ENCODE peak calls at places on chromosomes 12 and 14, in seven cellular contexts. W is Peyer's patch, C is heart left ventricle, J is small intestine, A is A549, D is right atrium auricular region, H is fibroblast of lung. Z is an unnamed sample.

GRCh38 chr12:43835264-43835655 is 621 bp upstream of the TMEM117 start:
- DNase-seq in W (no peak), C (no peak), J (no peak), A (peak; percentile 29), D (no peak), H (peak; percentile 22), Z (no peak)

GRCh38 chr12:32397703-32398102 is 1.7 kb upstream of the FGD4 start:
- DNase-seq in W (no peak), C (no peak), J (no peak), A (no peak), D (no peak), H (no peak), Z (no peak)

GRCh38 chr12:94180558-94181296 is 32.4 kb downstream of the PLXNC1 start:
- DNase-seq in W (no peak), C (no peak), J (no peak), A (no peak), D (no peak), H (peak; percentile 6), Z (no peak)

GRCh38 chr12:83052890-83053541 is 366.3 kb downstream of the TMTC2 start:
- DNase-seq in W (no peak), C (no peak), J (no peak), A (no peak), D (no peak), H (no peak), Z (no peak)

GRCh38 chr12:74903522-74903921 is 306.1 kb downstream of the KCNC2 start:
- DNase-seq in W (no peak), C (no peak), J (no peak), A (peak; percentile 42), D (no peak), H (peak; percentile 6), Z (no peak)

GRCh38 chr14:40697221-40697620 is 909.5 kb upstream of the LRFN5 start:
- DNase-seq in W (no peak), C (no peak), J (no peak), A (no peak), D (no peak), H (peak; percentile 0), Z (no peak)

GRCh38 chr12:132657004-132657727 is 30.0 kb downstream of the POLE start:
- DNase-seq in W (no peak), C (no peak), J (peak; percentile 5), A (no peak), D (no peak), H (no peak), Z (no peak)

GRCh38 chr12:107057071-107057834 is 36.1 kb downstream of the CRY1 start:
- DNase-seq in W (no peak), C (no peak), J (peak; percentile 33), A (peak; percentile 52), D (no peak), H (peak; percentile 63), Z (no peak)

GRCh38 chr12:112121780-112122565 is 3.4 kb upstream of the TRAFD1 start:
- DNase-seq in W (peak; percentile 59), C (peak; percentile 81), J (no peak), A (peak; percentile 79), D (peak; percentile 83), H (peak; percentile 91), Z (peak; percentile 92)

GRCh38 chr12:88067301-88067700 is 38.1 kb upstream of the C12orf50 start:
- DNase-seq in W (no peak), C (no peak), J (no peak), A (no peak), D (no peak), H (peak; percentile 33), Z (no peak)

GRCh38 chr12:12018454-12018853 is 52.3 kb upstream of the BCL2L14 start:
- DNase-seq in W (no peak), C (no peak), J (no peak), A (no peak), D (no peak), H (peak; percentile 72), Z (peak; percentile 46)

GRCh38 chr12:42213023-42213422 is 25.0 kb downstream of the YAF2 start:
- DNase-seq in W (peak; percentile 53), C (peak; percentile 30), J (peak; percentile 66), A (no peak), D (no peak), H (peak; percentile 51), Z (no peak)

GRCh38 chr12:98698603-98699463 is 53.7 kb downstream of the APAF1 start:
- DNase-seq in W (peak; percentile 73), C (peak; percentile 67), J (peak; percentile 62), A (peak; percentile 84), D (peak; percentile 71), H (peak; percentile 55), Z (peak; percentile 53)

GRCh38 chr14:75804570-75805275 is 143.7 kb downstream of the TTLL5 start:
- DNase-seq in W (no peak), C (no peak), J (no peak), A (no peak), D (no peak), H (no peak), Z (no peak)

GRCh38 chr12:31726575-31726974 is 2.2 kb downstream of the AMN1 start:
- DNase-seq in W (no peak), C (no peak), J (no peak), A (no peak), D (no peak), H (no peak), Z (no peak)

GRCh38 chr14:105860615-105861580 is 334.5 kb downstream of the TMEM121 start:
- DNase-seq in W (peak; percentile 45), C (no peak), J (no peak), A (no peak), D (no peak), H (no peak), Z (no peak)

GRCh38 chr14:52922059-52922458 is 28.8 kb downstream of the FERMT2 start:
- DNase-seq in W (no peak), C (no peak), J (no peak), A (no peak), D (no peak), H (no peak), Z (no peak)

GRCh38 chr12:98754095-98754494 is 109.0 kb downstream of the APAF1 start:
- DNase-seq in W (no peak), C (no peak), J (peak; percentile 7), A (peak; percentile 86), D (no peak), H (peak; percentile 90), Z (no peak)

GRCh38 chr12:105773501-105773900 is 365.3 kb downstream of the NUAK1 start:
- DNase-seq in W (no peak), C (no peak), J (no peak), A (no peak), D (no peak), H (peak; percentile 16), Z (no peak)

DNA sequence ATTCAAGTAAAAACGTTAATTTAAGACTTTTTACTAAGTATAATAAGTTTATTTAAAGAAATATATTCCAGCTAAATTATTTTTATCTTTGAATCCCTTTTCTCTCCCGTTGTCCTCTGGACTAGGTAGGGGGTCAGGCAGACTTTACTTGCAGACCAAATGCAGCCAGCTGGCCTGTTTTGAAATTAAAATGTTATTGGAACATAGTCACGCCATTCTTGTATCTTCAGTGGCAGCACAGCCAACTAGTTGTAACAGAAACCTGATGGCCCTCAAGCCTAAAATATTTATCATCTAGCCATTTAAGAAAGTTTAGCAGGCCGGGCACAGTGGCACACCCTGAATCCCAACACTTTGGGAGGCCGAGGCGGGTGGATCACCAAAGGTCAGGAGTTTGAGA is 52.7 kb downstream of the BCAT1 start:
- DNase-seq in W (no peak), C (no peak), J (no peak), A (no peak), D (no peak), H (no peak), Z (no peak)
- H3K4me1 ChIP-seq in W (no peaks in the 10 kb centered on the region), C (no peaks in the 10 kb centered on the region), J (no peaks in the 10 kb centered on the region), A (peaks cover 8% of the 10 kb centered on the region), D (no peaks in the 10 kb centered on the region), H (peaks cover 9% of the 10 kb centered on the region), Z (no peaks in the 10 kb centered on the region)

DNA sequence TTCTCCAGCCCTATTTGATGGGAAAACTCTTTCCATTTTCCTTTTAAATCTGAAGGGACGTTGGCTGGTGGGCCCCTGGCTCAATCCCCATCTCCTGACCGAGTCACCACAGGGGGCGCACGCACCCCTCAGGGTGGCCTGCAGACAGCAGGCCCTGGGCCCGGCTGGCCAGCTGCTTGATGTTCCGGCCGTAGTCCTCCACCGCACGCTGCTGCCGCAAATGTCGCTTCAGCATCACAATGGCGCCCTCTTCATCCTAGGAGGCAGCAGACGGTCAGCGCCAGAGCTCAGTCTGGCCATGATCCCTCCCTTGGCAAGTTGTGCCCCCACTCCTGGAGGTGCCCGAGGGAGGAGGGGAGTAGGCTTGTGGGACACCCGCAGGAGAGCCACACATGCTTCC is 70.0 kb downstream of the PLEKHG3 start:
- DNase-seq in W (no peak), C (no peak), J (no peak), A (no peak), D (no peak), H (no peak), Z (no peak)
- H3K27ac ChIP-seq in W (no peak overlapping the region), C (no peak overlapping the region), J (no peak overlapping the region), A (no peak overlapping the region), D (no peak overlapping the region), H (no peak overlapping the region), Z (no peak overlapping the region)

GRCh38 chr12:5030066-5030465 is 13.6 kb upstream of the KCNA5 start:
- DNase-seq in W (no peak), C (no peak), J (no peak), A (no peak), D (no peak), H (no peak), Z (no peak)
- H3K4me1 ChIP-seq in W (no peaks in the 10 kb centered on the region), C (peaks cover 14% of the 10 kb centered on the region), J (no peaks in the 10 kb centered on the region), A (no peaks in the 10 kb centered on the region), D (no peaks in the 10 kb centered on the region), H (no peaks in the 10 kb centered on the region), Z (peaks cover 5% of the 10 kb centered on the region)

DNA sequence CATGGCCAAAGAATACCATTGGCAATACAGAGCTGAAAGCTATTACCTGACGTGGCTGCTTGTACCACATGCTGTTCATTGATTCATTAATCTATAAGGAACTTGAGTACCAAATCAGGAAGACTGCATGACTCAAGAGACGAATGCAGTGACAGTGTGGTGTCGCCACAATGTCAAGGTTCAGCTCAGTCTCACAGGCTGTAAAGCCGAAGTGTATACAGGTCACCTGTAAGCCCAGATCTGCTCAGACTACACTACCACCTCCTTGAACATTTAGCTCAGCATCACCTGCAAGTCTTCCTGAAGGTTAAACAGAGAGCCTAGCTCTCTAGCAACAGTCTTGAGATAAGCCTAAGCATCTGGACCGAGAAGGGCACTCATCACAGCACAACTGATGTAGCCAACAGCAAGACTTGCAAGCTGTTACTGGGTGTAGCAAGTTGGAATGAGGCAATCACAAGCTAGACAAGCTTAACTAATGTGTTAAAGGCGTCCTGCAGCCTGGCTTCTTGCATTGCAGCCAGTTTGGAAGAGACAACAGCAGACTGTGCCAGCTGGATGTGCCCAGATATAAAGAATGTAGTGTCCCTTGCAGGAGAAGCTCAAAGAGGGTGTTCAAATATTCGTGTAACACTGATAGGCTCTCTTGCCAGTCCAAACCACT is 21.0 kb downstream of the TMTC1 start:
- DNase-seq in W (no peak), C (peak; percentile 78), J (no peak), A (no peak), D (peak; percentile 66), H (no peak), Z (peak; percentile 51)
- H3K27ac ChIP-seq in W (no peak overlapping the region), C (peak overlapping the region; percentile 47), J (no peak overlapping the region), A (no peak overlapping the region), D (peak overlapping the region; percentile 64), H (no peak overlapping the region), Z (peak overlapping the region; percentile 68)

DNA sequence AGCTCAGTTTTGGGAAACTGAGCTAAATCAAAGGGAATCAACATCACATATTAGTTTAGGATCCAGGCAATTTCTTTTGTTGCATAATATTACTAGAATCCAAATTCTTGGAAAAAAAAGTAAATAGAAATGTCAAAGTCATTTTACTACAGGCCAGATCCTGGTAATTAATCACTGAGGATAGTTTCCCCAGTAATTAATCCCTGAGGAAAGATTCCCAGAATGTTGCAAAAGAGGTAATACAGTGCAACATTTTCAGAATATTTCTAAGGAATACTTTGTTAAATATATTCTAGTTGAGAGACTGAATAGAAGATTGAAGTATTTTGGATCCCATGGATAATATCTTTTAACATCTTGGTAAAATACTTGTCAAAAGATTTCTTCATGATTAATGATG is 207.0 kb upstream of the GARIN2 start:
- DNase-seq in W (no peak), C (no peak), J (no peak), A (no peak), D (no peak), H (no peak), Z (no peak)
- H3K4me1 ChIP-seq in W (no peaks in the 10 kb centered on the region), C (no peaks in the 10 kb centered on the region), J (no peaks in the 10 kb centered on the region), A (no peaks in the 10 kb centered on the region), D (no peaks in the 10 kb centered on the region), H (no peaks in the 10 kb centered on the region), Z (no peaks in the 10 kb centered on the region)

Z was measured in right cardiac atrium.